ENCODE peak calls at places on chromosomes 16 and 17, in ten cellular contexts. One of them, this sample, is unnamed.

GRCh38 chr16:80623376-80623775 is 82.6 kb downstream of the DYNLRB2 start:
- DNase-seq in stomach: no peak
- DNase-seq in left ventricle myocardium superior: no peak
- DNase-seq in bronchial epithelial cell: peak
- DNase-seq in HFF-Myc: no peak
- DNase-seq in smooth muscle cell of the brain vasculature: no peak
- DNase-seq in ovary: no peak
- DNase-seq in CD4-positive, CD25-positive, alpha-beta regulatory T cell: no peak
- DNase-seq in GM04504: peak
- DNase-seq in gastrocnemius medialis: no peak
- DNase-seq in this sample: no peak

GRCh38 chr16:12646490-12647274 is 157.0 kb downstream of the CPPED1 start:
- DNase-seq in stomach: peak
- DNase-seq in left ventricle myocardium superior: no peak
- DNase-seq in bronchial epithelial cell: no peak
- DNase-seq in HFF-Myc: peak
- DNase-seq in smooth muscle cell of the brain vasculature: no peak
- DNase-seq in ovary: no peak
- DNase-seq in CD4-positive, CD25-positive, alpha-beta regulatory T cell: no peak
- DNase-seq in GM04504: no peak
- DNase-seq in gastrocnemius medialis: no peak
- DNase-seq in this sample: no peak

GRCh38 chr17:56440391-56440790 is 153.1 kb upstream of the NOG start:
- DNase-seq in stomach: no peak
- DNase-seq in left ventricle myocardium superior: no peak
- DNase-seq in bronchial epithelial cell: peak
- DNase-seq in HFF-Myc: no peak
- DNase-seq in smooth muscle cell of the brain vasculature: no peak
- DNase-seq in ovary: no peak
- DNase-seq in CD4-positive, CD25-positive, alpha-beta regulatory T cell: no peak
- DNase-seq in GM04504: no peak
- DNase-seq in gastrocnemius medialis: no peak
- DNase-seq in this sample: no peak

GRCh38 chr17:18917506-18918032 is 34.4 kb upstream of the SLC5A10 start:
- DNase-seq in stomach: no peak
- DNase-seq in left ventricle myocardium superior: no peak
- DNase-seq in bronchial epithelial cell: no peak
- DNase-seq in HFF-Myc: no peak
- DNase-seq in smooth muscle cell of the brain vasculature: no peak
- DNase-seq in ovary: no peak
- DNase-seq in CD4-positive, CD25-positive, alpha-beta regulatory T cell: no peak
- DNase-seq in GM04504: no peak
- DNase-seq in gastrocnemius medialis: no peak
- DNase-seq in this sample: no peak

GRCh38 chr17:14866266-14866665 is 398.9 kb downstream of the PMP22 start:
- DNase-seq in stomach: no peak
- DNase-seq in left ventricle myocardium superior: no peak
- DNase-seq in bronchial epithelial cell: no peak
- DNase-seq in HFF-Myc: no peak
- DNase-seq in smooth muscle cell of the brain vasculature: no peak
- DNase-seq in ovary: no peak
- DNase-seq in CD4-positive, CD25-positive, alpha-beta regulatory T cell: no peak
- DNase-seq in GM04504: no peak
- DNase-seq in gastrocnemius medialis: no peak
- DNase-seq in this sample: no peak

GRCh38 chr17:2347805-2348685 is 10.7 kb downstream of the SGSM2 start:
- DNase-seq in stomach: peak
- DNase-seq in left ventricle myocardium superior: peak
- DNase-seq in bronchial epithelial cell: peak
- DNase-seq in HFF-Myc: peak
- DNase-seq in smooth muscle cell of the brain vasculature: peak
- DNase-seq in ovary: no peak
- DNase-seq in CD4-positive, CD25-positive, alpha-beta regulatory T cell: no peak
- DNase-seq in GM04504: peak
- DNase-seq in gastrocnemius medialis: peak
- DNase-seq in this sample: peak

GRCh38 chr17:82294086-82294773 is 20.7 kb upstream of the CSNK1D start:
- DNase-seq in stomach: no peak
- DNase-seq in left ventricle myocardium superior: no peak
- DNase-seq in bronchial epithelial cell: peak
- DNase-seq in HFF-Myc: no peak
- DNase-seq in smooth muscle cell of the brain vasculature: no peak
- DNase-seq in ovary: no peak
- DNase-seq in CD4-positive, CD25-positive, alpha-beta regulatory T cell: no peak
- DNase-seq in GM04504: no peak
- DNase-seq in gastrocnemius medialis: no peak
- DNase-seq in this sample: no peak

GRCh38 chr17:8189711-8190477 is at the start of gene BORCS6:
- DNase-seq in stomach: peak
- DNase-seq in left ventricle myocardium superior: peak
- DNase-seq in bronchial epithelial cell: peak
- DNase-seq in HFF-Myc: peak
- DNase-seq in smooth muscle cell of the brain vasculature: peak
- DNase-seq in ovary: peak
- DNase-seq in CD4-positive, CD25-positive, alpha-beta regulatory T cell: peak
- DNase-seq in GM04504: peak
- DNase-seq in gastrocnemius medialis: peak
- DNase-seq in this sample: peak

GRCh38 chr16:67161595-67162058 is 1.9 kb downstream of the FBXL8 start:
- DNase-seq in stomach: no peak
- DNase-seq in left ventricle myocardium superior: peak
- DNase-seq in bronchial epithelial cell: no peak
- DNase-seq in HFF-Myc: no peak
- DNase-seq in smooth muscle cell of the brain vasculature: no peak
- DNase-seq in ovary: no peak
- DNase-seq in CD4-positive, CD25-positive, alpha-beta regulatory T cell: no peak
- DNase-seq in GM04504: no peak
- DNase-seq in gastrocnemius medialis: peak
- DNase-seq in this sample: no peak

GRCh38 chr16:35311475-35311874 is 1852.1 kb downstream of the TP53TG3F start:
- DNase-seq in stomach: no peak
- DNase-seq in left ventricle myocardium superior: no peak
- DNase-seq in bronchial epithelial cell: no peak
- DNase-seq in HFF-Myc: no peak
- DNase-seq in smooth muscle cell of the brain vasculature: no peak
- DNase-seq in ovary: no peak
- DNase-seq in CD4-positive, CD25-positive, alpha-beta regulatory T cell: no peak
- DNase-seq in GM04504: no peak
- DNase-seq in gastrocnemius medialis: no peak
- DNase-seq in this sample: no peak

GRCh38 chr17:4175921-4176802 is 33.2 kb downstream of the CYB5D2 start:
- DNase-seq in stomach: no peak
- DNase-seq in left ventricle myocardium superior: no peak
- DNase-seq in bronchial epithelial cell: no peak
- DNase-seq in HFF-Myc: peak
- DNase-seq in smooth muscle cell of the brain vasculature: no peak
- DNase-seq in ovary: no peak
- DNase-seq in CD4-positive, CD25-positive, alpha-beta regulatory T cell: peak
- DNase-seq in GM04504: no peak
- DNase-seq in gastrocnemius medialis: no peak
- DNase-seq in this sample: no peak

GRCh38 chr17:16915752-16916556 is 56.0 kb downstream of the TNFRSF13B start:
- DNase-seq in stomach: peak
- DNase-seq in left ventricle myocardium superior: peak
- DNase-seq in bronchial epithelial cell: peak
- DNase-seq in HFF-Myc: no peak
- DNase-seq in smooth muscle cell of the brain vasculature: no peak
- DNase-seq in ovary: no peak
- DNase-seq in CD4-positive, CD25-positive, alpha-beta regulatory T cell: no peak
- DNase-seq in GM04504: peak
- DNase-seq in gastrocnemius medialis: no peak
- DNase-seq in this sample: no peak

GRCh38 chr17:51372345-51373004 is 112.1 kb downstream of the UTP18 start:
- DNase-seq in stomach: no peak
- DNase-seq in left ventricle myocardium superior: no peak
- DNase-seq in bronchial epithelial cell: peak
- DNase-seq in HFF-Myc: no peak
- DNase-seq in smooth muscle cell of the brain vasculature: no peak
- DNase-seq in ovary: no peak
- DNase-seq in CD4-positive, CD25-positive, alpha-beta regulatory T cell: no peak
- DNase-seq in GM04504: peak
- DNase-seq in gastrocnemius medialis: peak
- DNase-seq in this sample: no peak

GRCh38 chr16:85616608-85617311 is 3.6 kb downstream of the GSE1 start:
- DNase-seq in stomach: peak
- DNase-seq in left ventricle myocardium superior: peak
- DNase-seq in bronchial epithelial cell: no peak
- DNase-seq in HFF-Myc: no peak
- DNase-seq in smooth muscle cell of the brain vasculature: no peak
- DNase-seq in ovary: peak
- DNase-seq in CD4-positive, CD25-positive, alpha-beta regulatory T cell: no peak
- DNase-seq in GM04504: no peak
- DNase-seq in gastrocnemius medialis: peak
- DNase-seq in this sample: no peak

GRCh38 chr16:12833939-12834338 is 30.3 kb upstream of the CPPED1 start:
- DNase-seq in stomach: no peak
- DNase-seq in left ventricle myocardium superior: no peak
- DNase-seq in bronchial epithelial cell: no peak
- DNase-seq in HFF-Myc: no peak
- DNase-seq in smooth muscle cell of the brain vasculature: no peak
- DNase-seq in ovary: no peak
- DNase-seq in CD4-positive, CD25-positive, alpha-beta regulatory T cell: no peak
- DNase-seq in GM04504: no peak
- DNase-seq in gastrocnemius medialis: no peak
- DNase-seq in this sample: no peak

GRCh38 chr17:48692049-48692448 is 30.3 kb downstream of the PRAC1 start:
- DNase-seq in stomach: no peak
- DNase-seq in left ventricle myocardium superior: no peak
- DNase-seq in bronchial epithelial cell: no peak
- DNase-seq in HFF-Myc: no peak
- DNase-seq in smooth muscle cell of the brain vasculature: no peak
- DNase-seq in ovary: no peak
- DNase-seq in CD4-positive, CD25-positive, alpha-beta regulatory T cell: no peak
- DNase-seq in GM04504: no peak
- DNase-seq in gastrocnemius medialis: no peak
- DNase-seq in this sample: no peak

GRCh38 chr16:11257131-11257938 is 1.3 kb upstream of the SOCS1 start:
- DNase-seq in stomach: peak
- DNase-seq in left ventricle myocardium superior: peak
- DNase-seq in bronchial epithelial cell: peak
- DNase-seq in HFF-Myc: peak
- DNase-seq in smooth muscle cell of the brain vasculature: peak
- DNase-seq in ovary: peak
- DNase-seq in CD4-positive, CD25-positive, alpha-beta regulatory T cell: peak
- DNase-seq in GM04504: peak
- DNase-seq in gastrocnemius medialis: peak
- DNase-seq in this sample: peak